ENCODE peak calls at places on chromosomes 3 and 15, in four cellular contexts. E is HepG2, F is GM12878, B is K562. V is an unnamed sample.

GRCh38 chr3:185701891-185702563 is 115.9 kb downstream of the SENP2 start:
- DNase-seq in E (no peak), F (no peak), B (peak), V (no peak)

GRCh38 chr15:88113909-88114308 is 142.6 kb downstream of the NTRK3 start:
- DNase-seq in E (no peak), F (no peak), B (no peak), V (no peak)

GRCh38 chr3:119774419-119774818 is 7.5 kb upstream of the NR1I2 start:
- DNase-seq in E (no peak), F (peak), B (no peak), V (no peak)

GRCh38 chr15:88586401-88587162 is 34.6 kb upstream of the AEN start:
- DNase-seq in E (no peak), F (no peak), B (no peak), V (no peak)

GRCh38 chr3:61687206-61687605 is 125.8 kb downstream of the PTPRG start:
- DNase-seq in E (peak), F (no peak), B (no peak), V (no peak)

GRCh38 chr15:56496635-56497034 is 31.7 kb upstream of the MNS1 start:
- DNase-seq in E (peak), F (peak), B (peak), V (no peak)

GRCh38 chr15:42385206-42385979 is 26.1 kb downstream of the CAPN3 start:
- DNase-seq in E (peak), F (no peak), B (peak), V (peak)

GRCh38 chr3:59456852-59457485 is 407.1 kb upstream of the CFAP20DC start:
- DNase-seq in E (no peak), F (peak), B (no peak), V (no peak)

GRCh38 chr3:112881891-112882290 is 35.2 kb upstream of the CD200R1L start:
- DNase-seq in E (no peak), F (no peak), B (no peak), V (no peak)

GRCh38 chr15:74826372-74826819 is at the start of gene CPLX3:
- DNase-seq in E (no peak), F (no peak), B (peak), V (peak)

GRCh38 chr3:64129581-64129980 is 95.7 kb downstream of the PRICKLE2 start:
- DNase-seq in E (no peak), F (no peak), B (no peak), V (no peak)

GRCh38 chr3:115598216-115598615 is 25.1 kb upstream of the GAP43 start:
- DNase-seq in E (no peak), F (no peak), B (no peak), V (no peak)

GRCh38 chr3:146065573-146066006 is 95.4 kb downstream of the PLOD2 start:
- DNase-seq in E (peak), F (no peak), B (no peak), V (no peak)

DNA sequence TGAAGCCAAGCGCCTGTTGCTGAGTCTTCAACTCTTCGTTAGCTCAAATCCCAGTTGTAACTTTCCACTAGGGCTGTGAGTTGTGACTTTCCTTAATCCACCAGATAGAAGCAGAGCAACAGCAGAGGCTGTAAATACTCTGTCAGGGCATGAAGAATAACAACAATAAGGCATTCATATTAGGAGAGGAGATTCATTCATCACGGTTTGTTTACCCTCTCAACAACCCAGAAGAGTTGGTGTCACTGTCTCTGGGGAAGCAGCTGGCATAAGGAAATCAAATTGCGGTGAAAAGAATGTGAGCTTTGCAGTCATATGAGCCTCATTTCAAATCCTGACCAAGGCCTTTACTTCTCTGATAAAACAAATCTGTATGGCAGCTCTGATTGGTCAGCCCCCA is 184.8 kb downstream of the SHQ1 start:
- DNase-seq in E (peak), F (no peak), B (no peak), V (no peak)
- TF ChIP-seq ETV6 in E (no peak), F (no peak), B (no peak), V (no peak)

DNA sequence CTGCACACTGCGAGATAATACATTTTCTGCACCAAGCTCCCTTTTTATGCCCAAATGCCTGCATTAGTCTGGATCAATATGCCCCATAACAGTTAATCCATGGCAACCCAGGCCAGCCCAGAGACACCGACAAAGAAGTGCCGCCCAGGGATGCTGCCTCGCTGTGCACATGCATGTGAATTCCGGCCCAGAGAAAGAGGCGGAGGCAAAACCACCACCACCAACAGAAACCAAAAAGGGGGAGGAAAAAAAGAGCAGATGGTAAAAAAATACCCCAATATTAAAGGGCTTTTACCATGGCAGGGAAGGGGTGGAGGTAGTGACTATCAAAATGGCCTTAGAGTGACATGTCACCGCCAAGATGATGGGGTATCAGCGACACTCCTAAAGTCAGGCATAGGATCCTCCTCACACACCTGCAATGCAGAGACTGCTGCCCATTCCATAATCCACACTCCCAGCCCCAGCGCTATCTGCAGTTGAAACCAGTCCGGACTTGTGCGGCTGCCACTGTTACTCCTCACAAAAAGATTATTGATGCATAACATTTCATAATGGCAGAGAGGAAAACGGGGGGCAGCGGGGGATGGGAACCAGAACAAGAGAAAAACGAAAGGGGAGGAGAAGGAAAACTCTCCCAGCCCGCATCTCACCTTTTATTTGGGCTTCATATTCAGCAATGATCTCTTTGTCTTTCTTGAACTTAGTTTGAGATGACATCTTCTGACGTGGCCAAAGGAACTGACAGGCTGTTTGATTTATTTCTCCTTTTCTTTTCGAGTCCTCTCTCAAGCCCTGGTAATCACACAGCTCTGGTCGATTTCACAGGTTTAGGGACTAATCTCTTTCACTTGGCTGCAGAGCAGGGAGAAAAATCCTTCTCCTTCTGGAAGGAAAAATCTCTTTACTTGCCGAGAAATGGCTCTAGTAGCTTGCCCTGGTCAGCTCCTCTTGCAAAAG is 934 bp downstream of the SRGAP3 start:
- DNase-seq in E (no peak), F (no peak), B (no peak), V (no peak)
- TF ChIP-seq USF2 in E (no peak), F (no peak), B (no peak), V (no peak)

GRCh38 chr15:100250166-100250800 is 91.5 kb downstream of the ADAMTS17 start:
- DNase-seq in E (no peak), F (no peak), B (no peak), V (no peak)
- TF ChIP-seq ETV6 in E (no peak), F (no peak), B (no peak), V (no peak)

GRCh38 chr15:80562846-80563245 is 132.3 kb upstream of the ABHD17C start:
- DNase-seq in E (no peak), F (no peak), B (no peak), V (no peak)
- TF ChIP-seq USF2 in E (no peak), F (no peak), B (no peak), V (no peak)

GRCh38 chr3:188518835-188519452 is 365.0 kb downstream of the LPP start:
- DNase-seq in E (peak), F (no peak), B (no peak), V (no peak)
- TF ChIP-seq ETV6 in E (no peak), F (no peak), B (no peak), V (no peak)

GRCh38 chr3:73502609-73503560 is 121.9 kb downstream of the PDZRN3 start:
- DNase-seq in E (peak), F (peak), B (peak), V (peak)
- TF ChIP-seq USF2 in E (no peak), F (no peak), B (no peak), V (no peak)

V was measured in WTC11.